ENCODE peak calls at places on chromosomes 16 and 17, in seven cellular contexts. G is cardiac fibroblast, I is AG04450, B is psoas muscle, L is MM.1S, F is thoracic aorta, H is PC-3. Q is an unnamed sample.
A peak's percentile ranks its signal among the peaks of the same experiment; 100 is the strongest.

GRCh38 chr16:27303256-27304100 is 10.3 kb upstream of the IL4R start:
- DNase-seq in I (no peak), G (no peak), H (no peak), B (no peak), L (no peak), F (no peak), Q (no peak)

GRCh38 chr16:75742424-75743047 is 16.2 kb upstream of the CPHXL start:
- DNase-seq in B (no peak), F (no peak), G (peak; percentile 8), L (no peak), I (no peak), H (no peak), Q (no peak)

GRCh38 chr17:48624544-48625501 is 1.3 kb downstream of the HOXB9 start:
- DNase-seq in L (no peak), B (no peak), I (no peak), H (peak; percentile 57), G (no peak), F (no peak), Q (no peak)

GRCh38 chr17:58352843-58353719 is 1.1 kb upstream of the SUPT4H1 start:
- DNase-seq in G (peak; percentile 43), B (peak; percentile 70), I (no peak), L (peak; percentile 49), F (no peak), H (peak; percentile 12), Q (peak; percentile 72)

GRCh38 chr16:8660841-8661301 is 13.5 kb upstream of the ABAT start:
- DNase-seq in I (peak; percentile 24), B (peak; percentile 74), L (peak; percentile 49), G (peak; percentile 64), F (no peak), H (peak; percentile 78), Q (peak; percentile 67)

GRCh38 chr17:3698139-3698538 is 2.2 kb upstream of the P2RX5 start:
- DNase-seq in H (no peak), I (no peak), L (no peak), F (no peak), G (no peak), B (no peak), Q (no peak)

GRCh38 chr16:57645691-57646387 is 17.4 kb downstream of the ADGRG1 start:
- DNase-seq in F (no peak), L (no peak), I (no peak), H (peak; percentile 62), B (peak; percentile 76), G (peak; percentile 82), Q (no peak)

GRCh38 chr16:15958703-15959348 is 9.4 kb downstream of the ABCC1 start:
- DNase-seq in L (no peak), I (no peak), G (no peak), F (no peak), B (no peak), H (no peak), Q (no peak)

GRCh38 chr16:90031931-90032663 is 12.8 kb upstream of the DBNDD1 start:
- DNase-seq in H (no peak), F (no peak), B (no peak), L (no peak), I (no peak), G (peak; percentile 55), Q (no peak)

GRCh38 chr17:9647014-9647413 is 1.7 kb downstream of the USP43 start:
- DNase-seq in B (no peak), I (no peak), G (no peak), F (no peak), H (peak; percentile 78), L (no peak), Q (no peak)

GRCh38 chr16:1565083-1565805 is 31.8 kb downstream of the TMEM204 start:
- DNase-seq in L (no peak), F (no peak), I (no peak), G (no peak), H (no peak), B (no peak), Q (no peak)

GRCh38 chr17:79154951-79155557 is 80.4 kb downstream of the ENGASE start:
- DNase-seq in L (no peak), B (no peak), H (no peak), I (no peak), G (no peak), F (no peak), Q (no peak)

GRCh38 chr16:73064227-73064995 is 16.5 kb upstream of the ZFHX3 start:
- DNase-seq in F (no peak), I (no peak), B (no peak), H (no peak), L (no peak), G (peak; percentile 90), Q (no peak)

GRCh38 chr16:54870151-54870550 is 60.5 kb upstream of the IRX5 start:
- DNase-seq in H (no peak), G (no peak), L (no peak), I (no peak), B (no peak), F (no peak), Q (no peak)

GRCh38 chr16:86580063-86580797 is 1.9 kb downstream of the FOXL1 start:
- DNase-seq in F (no peak), H (no peak), B (no peak), L (no peak), G (peak; percentile 43), I (no peak), Q (no peak)

GRCh38 chr16:72927199-72928088 is 120.5 kb downstream of the ZFHX3 start:
- DNase-seq in L (no peak), F (no peak), B (peak; percentile 66), H (peak; percentile 96), G (peak; percentile 41), I (peak; percentile 78), Q (no peak)

GRCh38 chr16:90077757-90078593 is 844 bp upstream of the PRDM7 start:
- DNase-seq in L (peak; percentile 60), F (no peak), B (no peak), H (peak; percentile 4), I (no peak), G (peak; percentile 42), Q (peak; percentile 58)

GRCh38 chr16:608019-608418 is 18.2 kb downstream of the RAB40C start:
- DNase-seq in G (no peak), L (no peak), F (no peak), I (no peak), B (no peak), H (no peak), Q (peak; percentile 37)

GRCh38 chr16:68155425-68155824 is 70.3 kb downstream of the NFATC3 start:
- DNase-seq in H (no peak), I (no peak), F (no peak), B (no peak), L (no peak), G (no peak), Q (no peak)

GRCh38 chr17:44749076-44750020 is 9.4 kb upstream of the ADAM11 start:
- DNase-seq in F (no peak), G (no peak), L (no peak), H (no peak), B (no peak), I (no peak), Q (no peak)

GRCh38 chr16:11989238-11990160 is 13.0 kb downstream of the SNX29 start:
- DNase-seq in H (no peak), B (no peak), I (no peak), G (peak; percentile 54), L (no peak), F (no peak), Q (no peak)

DNA sequence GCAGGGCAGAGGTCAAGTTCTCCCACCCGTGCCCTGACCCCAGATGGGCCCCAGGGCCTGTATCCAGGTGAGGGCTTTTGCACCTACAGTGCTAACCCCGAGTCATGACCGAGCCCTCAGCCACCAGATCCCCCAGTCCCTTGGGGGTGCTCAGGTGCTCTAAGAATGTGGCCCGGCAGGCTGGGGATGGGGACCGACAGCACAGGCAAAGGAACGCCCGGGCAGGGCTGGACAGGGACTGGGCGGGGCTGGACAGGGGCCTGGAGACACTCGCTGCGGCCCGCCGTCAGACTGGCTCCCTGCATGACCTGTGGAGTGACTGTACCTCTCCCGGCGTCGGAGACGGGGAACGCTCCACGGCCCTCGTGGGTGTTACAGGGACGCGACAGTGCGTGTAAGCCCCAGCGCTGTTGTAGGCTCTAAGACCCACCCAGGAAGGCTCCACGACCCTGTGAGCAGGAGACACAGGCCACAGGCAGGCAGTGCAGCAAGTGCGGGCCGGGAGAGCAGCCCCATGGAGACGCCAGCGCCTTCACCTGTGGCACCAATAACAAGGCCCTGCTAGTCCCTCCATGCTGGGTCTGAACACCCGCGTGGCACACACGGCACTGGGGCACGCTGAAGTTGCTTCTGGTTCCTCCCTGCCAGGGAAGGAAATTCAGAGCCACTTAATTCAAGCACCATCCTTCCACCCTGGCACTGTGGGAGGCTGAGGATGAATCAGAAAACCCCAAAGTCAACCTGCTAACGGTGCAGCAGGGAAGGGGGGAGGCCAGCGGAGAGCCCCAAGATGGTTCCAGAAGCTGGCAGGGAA is 38.7 kb downstream of the CBFA2T3 start:
- DNase-seq in F (no peak), B (no peak), I (no peak), H (no peak), L (no peak), G (no peak), Q (no peak)
- H3K4me3 ChIP-seq in F (no peak overlapping the region), B (peak overlapping the region; percentile 71), I (no peak overlapping the region), H (no peak overlapping the region), L (no peak overlapping the region), G (no peak overlapping the region), Q (no peak overlapping the region)

DNA sequence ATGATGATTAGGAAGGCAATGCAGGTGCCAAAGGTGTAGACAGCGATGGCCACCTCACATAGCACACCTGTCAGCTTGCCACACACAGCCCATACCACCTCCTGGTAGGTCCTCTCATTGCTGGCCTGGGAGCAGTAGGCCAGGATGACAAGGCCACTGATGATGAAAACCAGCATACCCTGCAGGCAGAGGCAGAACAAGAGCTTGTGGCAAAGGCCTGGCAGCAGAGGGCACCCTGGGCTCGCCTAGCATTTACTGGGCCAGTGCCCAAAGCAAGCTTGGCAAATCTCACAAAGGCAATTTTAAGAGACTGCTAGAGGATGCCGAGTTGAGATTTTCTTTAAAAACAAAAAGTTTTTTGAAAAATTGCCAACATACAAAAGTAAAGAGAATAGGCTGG is 5.9 kb downstream of the SLC38A7 start:
- DNase-seq in B (peak; percentile 67), L (no peak), H (peak; percentile 44), I (no peak), G (peak; percentile 42), F (no peak), Q (peak; percentile 17)
- TF ChIP-seq CTCF in B (peak; percentile 41), L (no peak), H (peak; percentile 51), I (no peak), G (peak; percentile 16), F (peak; percentile 49), Q (peak; percentile 15)

GRCh38 chr17:6554871-6555330 is 1.5 kb downstream of the PITPNM3 start:
- DNase-seq in I (no peak), B (no peak), L (no peak), F (no peak), H (peak; percentile 20), G (no peak), Q (no peak)
- H3K4me3 ChIP-seq in I (no peak overlapping the region), B (peak overlapping the region; percentile 66), L (no peak overlapping the region), F (peak overlapping the region; percentile 72), H (peak overlapping the region; percentile 82), G (no peak overlapping the region), Q (no peak overlapping the region)

DNA sequence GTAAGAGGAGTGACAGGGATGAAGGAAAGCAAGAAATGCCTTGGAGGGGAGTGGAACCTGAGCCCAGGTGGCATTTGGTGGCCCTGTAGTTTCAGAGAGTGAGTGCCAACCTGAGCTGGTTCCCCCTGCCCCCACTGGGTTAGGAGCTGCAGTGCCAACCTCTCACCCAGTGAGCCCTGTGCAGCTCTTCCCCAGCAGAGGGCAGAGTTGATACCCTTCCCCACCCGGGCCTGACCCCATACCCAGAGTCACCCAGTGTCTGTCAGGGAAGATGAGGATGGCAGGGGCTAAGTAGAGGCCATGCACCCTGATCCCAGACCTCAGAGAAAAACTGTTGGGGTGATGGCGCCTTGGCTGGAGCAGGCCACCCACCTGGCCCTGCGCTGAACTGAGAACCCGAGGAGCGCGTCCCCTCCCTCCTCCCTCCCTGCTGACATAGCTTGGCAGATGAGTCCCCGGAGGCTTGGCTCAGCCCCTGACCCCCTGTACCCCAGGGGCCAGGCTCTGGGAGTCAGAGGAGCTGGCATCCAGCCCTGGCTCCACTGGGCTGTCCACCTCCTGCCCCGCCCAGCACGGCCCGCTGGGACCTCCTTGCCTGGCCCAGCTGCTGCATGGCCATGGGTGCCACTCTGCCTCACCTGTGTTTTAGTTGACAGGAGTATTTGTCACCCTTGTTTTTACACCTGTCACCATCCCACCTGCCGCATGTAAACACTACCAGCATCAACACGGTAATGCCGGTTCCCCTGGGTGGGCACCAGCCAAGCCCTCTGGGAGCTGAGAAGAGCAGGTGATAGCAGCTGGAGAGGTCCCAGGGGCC is 113.9 kb downstream of the AMFR start:
- DNase-seq in F (no peak), B (no peak), H (no peak), L (no peak), I (no peak), G (no peak), Q (no peak)
- TF ChIP-seq CTCF in F (no peak), B (no peak), H (peak; percentile 36), L (no peak), I (no peak), G (no peak), Q (peak; percentile 19)

Q was measured in GM12865.